ENCODE peak calls at places on chromosomes 12 and 14, in ten cellular contexts. S, L, R, W, F, V, B, T, A and G are unnamed samples.

GRCh38 chr12:32903763-32904162 is 7.2 kb upstream of the PKP2 start:
- DNase-seq in T (no peak), F (no peak), R (no peak), S (no peak), L (no peak), A (no peak), W (no peak), V (no peak), B (no peak), G (no peak)

GRCh38 chr14:83297361-83297760 is 1763.7 kb upstream of the SEL1L start:
- DNase-seq in V (no peak), W (no peak), L (no peak), A (no peak), B (peak), F (no peak), R (no peak), S (no peak), T (no peak), G (no peak)

GRCh38 chr14:20469890-20470858 is 968 bp downstream of the PNP start:
- DNase-seq in F (no peak), L (peak), S (peak), V (peak), A (no peak), R (no peak), W (peak), B (peak), T (peak), G (no peak)

GRCh38 chr14:45785240-45785639 is 532.2 kb upstream of the MIS18BP1 start:
- DNase-seq in F (no peak), A (no peak), R (no peak), T (no peak), W (peak), B (peak), S (no peak), V (no peak), L (no peak), G (no peak)

GRCh38 chr14:91127411-91127810 is 13.5 kb downstream of the DGLUCY start:
- DNase-seq in F (no peak), W (peak), S (no peak), A (no peak), B (peak), T (no peak), L (no peak), R (peak), V (no peak), G (no peak)

GRCh38 chr12:116813271-116814041 is 67.8 kb downstream of the HRK start:
- DNase-seq in R (no peak), A (no peak), W (peak), F (no peak), S (peak), B (peak), V (no peak), L (no peak), T (no peak), G (no peak)

GRCh38 chr12:86660000-86660399 is 403.8 kb upstream of the MGAT4C start:
- DNase-seq in S (no peak), V (no peak), B (no peak), L (no peak), F (no peak), A (no peak), T (no peak), W (no peak), R (no peak), G (no peak)

GRCh38 chr14:56133547-56133946 is 15.3 kb downstream of the PELI2 start:
- DNase-seq in L (no peak), A (no peak), S (no peak), V (no peak), R (no peak), W (no peak), B (peak), T (no peak), F (no peak), G (no peak)

GRCh38 chr12:1531654-1532366 is 62.6 kb downstream of the FBXL14 start:
- DNase-seq in S (no peak), F (no peak), V (no peak), T (peak), A (no peak), B (no peak), R (no peak), L (no peak), W (no peak), G (no peak)

GRCh38 chr12:110537605-110538409 is 35.7 kb downstream of the RAD9B start:
- DNase-seq in V (peak), F (no peak), L (no peak), B (peak), S (no peak), W (no peak), R (peak), T (no peak), A (no peak), G (no peak)

GRCh38 chr12:9235519-9235918 is 27.3 kb upstream of the PZP start:
- DNase-seq in A (no peak), F (no peak), L (no peak), R (no peak), T (no peak), V (no peak), W (no peak), S (no peak), B (no peak), G (no peak)

GRCh38 chr14:101761881-101762529 is 496 bp downstream of the PPP2R5C start:
- DNase-seq in W (peak), B (peak), T (peak), R (peak), L (peak), A (no peak), F (no peak), V (peak), S (peak), G (no peak)

GRCh38 chr12:113467514-113468364 is 3.9 kb downstream of the LHX5 start:
- DNase-seq in W (no peak), A (no peak), S (peak), F (peak), B (peak), V (no peak), T (no peak), L (no peak), R (no peak), G (no peak)

GRCh38 chr12:124938606-124939427 is 24.4 kb upstream of the UBC start:
- DNase-seq in L (no peak), W (peak), V (no peak), A (no peak), T (peak), B (peak), S (peak), F (peak), R (peak), G (peak)

GRCh38 chr12:14240873-14241220 is 124.6 kb upstream of the ATF7IP start:
- DNase-seq in R (no peak), B (no peak), F (no peak), V (no peak), A (no peak), S (no peak), W (no peak), T (no peak), L (no peak), G (no peak)

GRCh38 chr12:131408484-131408883 is 302.4 kb upstream of the SFSWAP start:
- DNase-seq in W (no peak), A (no peak), S (no peak), T (no peak), R (no peak), B (no peak), L (no peak), F (no peak), V (no peak), G (no peak)

GRCh38 chr14:89198544-89199329 is 218.3 kb downstream of the FOXN3 start:
- DNase-seq in A (no peak), W (no peak), L (no peak), F (no peak), S (no peak), B (no peak), V (no peak), R (no peak), T (no peak), G (no peak)

GRCh38 chr12:66120477-66120876 is 10.1 kb downstream of the LLPH start:
- DNase-seq in W (no peak), F (no peak), V (no peak), L (no peak), S (no peak), T (no peak), B (no peak), R (no peak), A (no peak), G (no peak)

GRCh38 chr12:67910360-67911292 is 78.6 kb upstream of the IFNG-AS1 start:
- DNase-seq in L (no peak), S (no peak), B (peak), T (no peak), R (no peak), A (peak), F (no peak), V (no peak), W (peak), G (peak)

GRCh38 chr14:86781111-86781510 is 1211.9 kb downstream of the GALC start:
- DNase-seq in A (no peak), V (no peak), T (no peak), F (no peak), W (no peak), S (no peak), L (no peak), R (no peak), B (no peak), G (no peak)